ENCODE peak calls at places on chromosomes 7 and 10, in five cellular contexts. M is astrocyte, L is cardiac muscle cell, J is lower lobe of right lung, C is prostate gland. P is an unnamed sample. For H3K27me3, the result is how much of the 10 kb centered on the place peaks cover.

GRCh38 chr10:83274088-83274487 is 865.2 kb upstream of the GHITM start:
- DNase-seq in J (no peak), C (no peak), M (peak), L (no peak), P (no peak)

GRCh38 chr7:69699949-69700715 is 101.9 kb downstream of the AUTS2 start:
- DNase-seq in C (no peak), M (no peak), J (no peak), L (no peak), P (no peak)

GRCh38 chr7:80889525-80889924 is 29.3 kb downstream of the SEMA3C start:
- DNase-seq in M (no peak), L (no peak), J (no peak), C (no peak), P (no peak)

GRCh38 chr10:986137-986825 is 2.0 kb upstream of the GTPBP4 start:
- DNase-seq in M (peak), J (peak), L (peak), C (no peak), P (no peak)

GRCh38 chr7:27181795-27182275 is 3.2 kb downstream of the HOXA11 start:
- DNase-seq in C (no peak), J (no peak), L (no peak), M (no peak), P (no peak)

GRCh38 chr7:142906643-142907042 is 21.1 kb upstream of the TRPV6 start:
- DNase-seq in L (no peak), C (no peak), J (no peak), M (no peak), P (no peak)

GRCh38 chr7:99254390-99254789 is 18.2 kb upstream of the MYH16 start:
- DNase-seq in J (no peak), L (no peak), M (no peak), C (no peak), P (no peak)

GRCh38 chr10:109912335-109913282 is 10.7 kb downstream of the XPNPEP1 start:
- DNase-seq in C (no peak), J (no peak), M (peak), L (no peak), P (no peak)

GRCh38 chr10:25078659-25079429 is 62.4 kb downstream of the THNSL1 start:
- DNase-seq in C (no peak), M (peak), J (no peak), L (no peak), P (no peak)

GRCh38 chr7:69739906-69740545 is 141.8 kb downstream of the AUTS2 start:
- DNase-seq in M (peak), L (peak), C (no peak), J (no peak), P (no peak)

GRCh38 chr10:3091346-3091787 is 24.0 kb downstream of the PFKP start:
- DNase-seq in M (peak), J (peak), C (no peak), L (peak), P (no peak)

GRCh38 chr10:60908896-60909295 is 35.1 kb downstream of the RHOBTB1 start:
- DNase-seq in M (no peak), C (no peak), L (no peak), J (no peak), P (no peak)

GRCh38 chr10:106705576-106706526 is 458.7 kb downstream of the SORCS1 start:
- DNase-seq in C (peak), J (no peak), L (peak), M (peak), P (no peak)

GRCh38 chr7:101315336-101315735 is 6.3 kb downstream of the IFT22 start:
- DNase-seq in C (peak), J (no peak), M (peak), L (peak), P (no peak)

GRCh38 chr7:32891046-32891799 is at the start of gene KBTBD2:
- DNase-seq in C (peak), M (peak), J (peak), L (peak), P (no peak)

GRCh38 chr7:25854059-25854458 is 297.9 kb upstream of the NFE2L3 start:
- DNase-seq in C (no peak), M (no peak), J (no peak), L (no peak), P (no peak)

GRCh38 chr10:11444531-11445228 is 166.8 kb downstream of the USP6NL start:
- DNase-seq in C (no peak), M (no peak), J (no peak), L (no peak), P (no peak)

GRCh38 chr7:80412842-80413241 is 99.0 kb downstream of the GNAT3 start:
- DNase-seq in L (peak), J (no peak), M (peak), C (no peak), P (no peak)

GRCh38 chr7:29976673-29977072 is 12.9 kb downstream of the SCRN1 start:
- DNase-seq in M (peak), C (no peak), J (no peak), L (peak), P (no peak)

GRCh38 chr10:132517951-132518521 is 19.6 kb upstream of the INPP5A start:
- DNase-seq in J (peak), L (no peak), M (no peak), C (no peak), P (no peak)

GRCh38 chr10:87915989-87916388 is 52.6 kb downstream of the PTEN start:
- DNase-seq in J (no peak), L (peak), C (no peak), M (peak), P (no peak)

GRCh38 chr10:91410638-91411367 is 659 bp downstream of the HECTD2 start:
- DNase-seq in M (peak), L (peak), C (peak), J (no peak), P (no peak)

GRCh38 chr7:158479021-158479679 is 108.5 kb downstream of the PTPRN2 start:
- DNase-seq in C (no peak), M (no peak), L (no peak), J (no peak), P (no peak)

GRCh38 chr10:551489-552252 is 137.8 kb downstream of the DIP2C start:
- DNase-seq in J (no peak), C (no peak), L (no peak), M (no peak), P (no peak)

GRCh38 chr7:158614695-158615094 is 27.1 kb upstream of the PTPRN2 start:
- DNase-seq in L (peak), M (peak), J (no peak), C (no peak), P (peak)

GRCh38 chr10:121497513-121497912 is 100.7 kb downstream of the FGFR2 start:
- DNase-seq in M (no peak), J (no peak), C (peak), L (no peak), P (no peak)

GRCh38 chr10:99008106-99008505 is 227.5 kb downstream of the HPSE2 start:
- DNase-seq in M (no peak), J (no peak), L (no peak), C (no peak), P (peak)

GRCh38 chr7:7014827-7015610 is 167.3 kb upstream of the C1GALT1 start:
- DNase-seq in L (no peak), J (no peak), C (no peak), M (no peak), P (no peak)

GRCh38 chr7:88391247-88391646 is 84.6 kb upstream of the STEAP4 start:
- DNase-seq in L (no peak), J (no peak), C (no peak), M (no peak), P (no peak)

GRCh38 chr7:98216941-98217622 is 5.8 kb downstream of the BHLHA15 start:
- DNase-seq in L (no peak), C (no peak), M (no peak), J (peak), P (no peak)

GRCh38 chr10:114223066-114223465 is 16.0 kb upstream of the VWA2 start:
- DNase-seq in L (no peak), M (no peak), J (no peak), C (no peak), P (no peak)

GRCh38 chr7:28036748-28037147 is 143.8 kb downstream of the JAZF1 start:
- DNase-seq in M (peak), L (no peak), C (peak), J (no peak), P (no peak)

GRCh38 chr7:26292768-26293560 is 1.3 kb downstream of the SNX10 start:
- DNase-seq in L (no peak), J (peak), C (no peak), M (no peak), P (no peak)

GRCh38 chr7:87123105-87123504 is 29.1 kb upstream of the DMTF1 start:
- DNase-seq in M (no peak), J (no peak), L (no peak), C (no peak), P (no peak)

GRCh38 chr10:77637474-77637985 is at the start of gene KCNMA1:
- DNase-seq in L (no peak), C (no peak), J (peak), M (no peak), P (no peak)

GRCh38 chr10:98257198-98257597 is 10.8 kb downstream of the LOXL4 start:
- DNase-seq in C (no peak), M (no peak), L (no peak), J (no peak), P (no peak)

GRCh38 chr7:41700044-41700471 is 2.8 kb downstream of the INHBA start:
- DNase-seq in J (no peak), L (peak), C (no peak), M (no peak), P (no peak)

GRCh38 chr7:41698114-41698513 is 4.8 kb downstream of the INHBA start:
- DNase-seq in J (no peak), C (no peak), L (no peak), M (no peak), P (no peak)

GRCh38 chr7:41696323-41696916 is 6.5 kb downstream of the INHBA start:
- DNase-seq in C (peak), M (no peak), J (peak), L (peak), P (peak)

GRCh38 chr7:41699532-41699931 is 3.4 kb downstream of the INHBA start:
- DNase-seq in C (no peak), J (peak), M (no peak), L (peak), P (no peak)

DNA sequence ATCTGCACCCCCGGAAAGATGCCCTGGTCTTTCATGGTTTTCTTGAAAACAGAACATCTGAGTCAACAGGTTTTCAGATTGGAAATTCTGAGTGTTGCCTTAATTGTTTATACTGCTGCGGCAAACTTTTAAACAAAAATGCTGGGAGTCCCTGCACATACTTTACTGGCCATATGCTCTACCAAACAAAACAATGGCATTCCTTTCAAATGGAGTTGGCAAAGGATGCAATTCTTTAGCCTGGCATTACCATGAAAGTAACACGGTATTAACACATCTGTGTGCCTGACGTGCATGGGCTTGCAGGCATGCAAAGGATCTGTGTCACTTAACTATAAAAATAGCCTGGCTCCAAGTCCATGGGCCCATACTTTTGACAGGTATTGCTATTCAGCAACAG is 4.2 kb downstream of the INHBA start:
- DNase-seq in L (peak), C (peak), M (peak), J (no peak), P (no peak)
- H3K4me3 ChIP-seq in L (peak), C (peak), M (peak), J (peak), P (peak)

DNA sequence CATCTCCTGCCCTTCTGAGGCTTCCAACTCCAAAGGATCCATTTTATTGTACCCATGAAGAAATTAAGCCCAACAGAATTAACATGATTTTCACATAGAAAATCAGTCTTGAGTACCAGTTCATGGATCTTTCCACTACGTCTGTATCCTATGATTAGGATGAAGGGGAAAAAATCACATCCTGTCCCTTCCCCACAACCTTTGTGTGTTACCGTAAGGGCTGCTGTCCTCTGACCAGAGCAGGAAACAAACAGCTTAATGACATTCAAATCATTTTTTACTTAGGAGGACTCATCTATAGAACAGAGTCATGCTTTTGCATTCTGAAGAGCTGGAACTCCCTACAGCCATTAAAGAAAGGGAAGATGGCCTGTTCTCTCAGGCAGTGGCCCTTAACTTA is 241.5 kb downstream of the DYNC1I1 start:
- DNase-seq in C (no peak), L (no peak), J (no peak), M (no peak), P (no peak)
- TF ChIP-seq CTCF in C (no peak), L (no peak), J (no peak), M (no peak), P (no peak)

DNA sequence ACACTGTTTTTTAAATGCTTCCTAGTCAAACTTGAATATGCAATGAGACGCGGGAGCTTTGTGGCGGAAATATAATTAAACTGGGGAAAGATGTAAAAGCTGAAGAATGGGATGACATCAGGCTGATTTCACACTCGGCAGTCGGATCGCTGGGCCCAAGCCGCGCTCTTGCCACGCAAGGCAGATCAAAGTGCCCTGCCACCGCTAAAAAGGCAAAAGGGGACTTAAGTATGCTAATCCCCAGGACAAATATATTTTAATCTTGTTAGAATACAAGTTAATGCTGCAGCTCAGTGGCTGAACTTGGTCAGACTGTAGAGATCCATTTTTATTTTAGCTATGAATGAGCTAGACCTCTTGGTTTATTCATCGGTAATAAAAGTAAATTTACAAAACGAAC is 13.8 kb downstream of the EN2 start:
- DNase-seq in J (no peak), M (no peak), L (no peak), C (no peak), P (no peak)
- H3K27me3 ChIP-seq in J (half or more), M (half or more), L (half or more), C (half or more), P (under half)

GRCh38 chr7:35420657-35421056 is 166.8 kb upstream of the TBX20 start:
- DNase-seq in M (no peak), C (no peak), L (peak), J (no peak), P (no peak)
- H3K4me3 ChIP-seq in M (no peak), C (no peak), L (no peak), J (peak), P (no peak)

GRCh38 chr10:21499910-21500577 is 25.4 kb downstream of the SKIDA1 start:
- DNase-seq in L (peak), M (no peak), C (no peak), J (peak), P (no peak)
- TF ChIP-seq CTCF in L (no peak), M (no peak), C (no peak), J (no peak), P (no peak)

GRCh38 chr7:129779602-129780256 is 168.2 kb downstream of the NRF1 start:
- DNase-seq in C (peak), L (no peak), J (peak), M (no peak), P (no peak)
- H3K27me3 ChIP-seq in C (under half), L (half or more), J (half or more), M (half or more), P (half or more)

DNA sequence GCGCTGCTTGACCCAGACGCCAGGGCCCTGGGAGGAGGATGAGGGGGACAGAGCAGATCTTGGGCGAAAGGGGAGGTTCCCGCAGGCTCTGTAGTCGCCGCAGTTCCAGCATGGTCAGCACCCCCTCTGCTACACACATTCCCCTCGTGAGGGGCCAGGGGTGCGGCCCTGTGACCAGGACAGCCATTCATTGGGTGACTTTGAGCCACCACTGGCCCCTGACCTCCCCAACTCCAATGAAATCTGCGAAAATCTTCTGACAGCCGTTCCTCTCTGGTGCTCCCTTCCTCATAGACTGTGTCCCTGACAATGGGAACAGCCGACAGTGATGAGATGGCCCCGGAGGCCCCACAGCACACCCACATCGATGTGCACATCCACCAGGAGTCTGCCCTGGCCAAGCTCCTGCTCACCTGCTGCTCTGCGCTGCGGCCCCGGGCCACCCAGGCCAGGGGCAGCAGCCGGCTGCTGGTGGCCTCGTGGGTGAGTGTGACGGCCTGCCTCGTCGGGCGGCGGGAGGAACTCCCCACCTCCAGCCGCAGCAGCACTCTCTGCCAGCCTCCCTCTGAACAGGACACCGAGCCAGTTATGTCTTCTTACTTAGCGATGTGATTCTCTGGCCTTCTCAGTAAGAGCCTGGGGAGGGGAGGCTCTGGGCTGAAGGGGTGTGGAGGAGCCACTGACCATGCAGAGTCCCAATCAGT is 825 bp downstream of the TMEM176A start:
- DNase-seq in M (no peak), J (no peak), C (no peak), L (no peak), P (no peak)
- H3K4me3 ChIP-seq in M (no peak), J (peak), C (peak), L (peak), P (no peak)

P was measured in BJ.